ENCODE peak calls at places on chromosomes 7 and 10, in seven cellular contexts. One of them, this sample, is unnamed.

GRCh38 chr7:32070406-32071360 is at the start of gene PDE1C:
- DNase-seq in cardiac muscle cell: peak
- DNase-seq in sigmoid colon: no peak
- DNase-seq in B cell: peak
- DNase-seq in nephron progenitor cell: peak
- DNase-seq in brain microvascular endothelial cell: no peak
- DNase-seq in osteocyte: peak
- DNase-seq in this sample: no peak

GRCh38 chr7:13834328-13834761 is 155.1 kb downstream of the ETV1 start:
- DNase-seq in nephron progenitor cell: no peak
- DNase-seq in brain microvascular endothelial cell: no peak
- DNase-seq in cardiac muscle cell: no peak
- DNase-seq in sigmoid colon: no peak
- DNase-seq in osteocyte: no peak
- DNase-seq in B cell: no peak
- DNase-seq in this sample: no peak

GRCh38 chr7:39921505-39922250 is 28.4 kb upstream of the CDK13 start:
- DNase-seq in cardiac muscle cell: peak
- DNase-seq in osteocyte: peak
- DNase-seq in B cell: no peak
- DNase-seq in nephron progenitor cell: no peak
- DNase-seq in brain microvascular endothelial cell: no peak
- DNase-seq in sigmoid colon: no peak
- DNase-seq in this sample: no peak

GRCh38 chr7:69912846-69913245 is 314.6 kb downstream of the AUTS2 start:
- DNase-seq in cardiac muscle cell: no peak
- DNase-seq in brain microvascular endothelial cell: no peak
- DNase-seq in nephron progenitor cell: no peak
- DNase-seq in sigmoid colon: no peak
- DNase-seq in B cell: no peak
- DNase-seq in osteocyte: no peak
- DNase-seq in this sample: no peak

GRCh38 chr7:106023369-106024322 is 60.6 kb downstream of the CDHR3 start:
- DNase-seq in sigmoid colon: no peak
- DNase-seq in B cell: no peak
- DNase-seq in osteocyte: no peak
- DNase-seq in cardiac muscle cell: no peak
- DNase-seq in nephron progenitor cell: no peak
- DNase-seq in brain microvascular endothelial cell: no peak
- DNase-seq in this sample: no peak

GRCh38 chr10:117921421-117921820 is 125.3 kb downstream of the RAB11FIP2 start:
- DNase-seq in sigmoid colon: no peak
- DNase-seq in B cell: no peak
- DNase-seq in brain microvascular endothelial cell: no peak
- DNase-seq in cardiac muscle cell: no peak
- DNase-seq in osteocyte: no peak
- DNase-seq in nephron progenitor cell: no peak
- DNase-seq in this sample: no peak

GRCh38 chr10:110918269-110918632 is 729 bp downstream of the BBIP1 start:
- DNase-seq in sigmoid colon: peak
- DNase-seq in brain microvascular endothelial cell: peak
- DNase-seq in cardiac muscle cell: peak
- DNase-seq in osteocyte: no peak
- DNase-seq in B cell: no peak
- DNase-seq in nephron progenitor cell: peak
- DNase-seq in this sample: no peak

GRCh38 chr7:17233643-17234397 is 64.6 kb upstream of the AHR start:
- DNase-seq in nephron progenitor cell: no peak
- DNase-seq in brain microvascular endothelial cell: peak
- DNase-seq in B cell: no peak
- DNase-seq in cardiac muscle cell: no peak
- DNase-seq in osteocyte: no peak
- DNase-seq in sigmoid colon: no peak
- DNase-seq in this sample: no peak

GRCh38 chr10:61023053-61023452 is 79.1 kb upstream of the RHOBTB1 start:
- DNase-seq in B cell: no peak
- DNase-seq in osteocyte: no peak
- DNase-seq in sigmoid colon: no peak
- DNase-seq in brain microvascular endothelial cell: no peak
- DNase-seq in nephron progenitor cell: no peak
- DNase-seq in cardiac muscle cell: no peak
- DNase-seq in this sample: no peak

GRCh38 chr10:61021926-61022325 is 77.9 kb upstream of the RHOBTB1 start:
- DNase-seq in osteocyte: no peak
- DNase-seq in sigmoid colon: no peak
- DNase-seq in cardiac muscle cell: no peak
- DNase-seq in B cell: no peak
- DNase-seq in nephron progenitor cell: no peak
- DNase-seq in brain microvascular endothelial cell: no peak
- DNase-seq in this sample: no peak

GRCh38 chr10:61020420-61021158 is 76.6 kb upstream of the RHOBTB1 start:
- DNase-seq in nephron progenitor cell: no peak
- DNase-seq in sigmoid colon: no peak
- DNase-seq in cardiac muscle cell: no peak
- DNase-seq in osteocyte: no peak
- DNase-seq in B cell: no peak
- DNase-seq in brain microvascular endothelial cell: no peak
- DNase-seq in this sample: no peak

GRCh38 chr10:61028861-61029361 is 84.9 kb upstream of the RHOBTB1 start:
- DNase-seq in sigmoid colon: no peak
- DNase-seq in nephron progenitor cell: no peak
- DNase-seq in osteocyte: no peak
- DNase-seq in cardiac muscle cell: no peak
- DNase-seq in brain microvascular endothelial cell: peak
- DNase-seq in B cell: no peak
- DNase-seq in this sample: no peak

DNA sequence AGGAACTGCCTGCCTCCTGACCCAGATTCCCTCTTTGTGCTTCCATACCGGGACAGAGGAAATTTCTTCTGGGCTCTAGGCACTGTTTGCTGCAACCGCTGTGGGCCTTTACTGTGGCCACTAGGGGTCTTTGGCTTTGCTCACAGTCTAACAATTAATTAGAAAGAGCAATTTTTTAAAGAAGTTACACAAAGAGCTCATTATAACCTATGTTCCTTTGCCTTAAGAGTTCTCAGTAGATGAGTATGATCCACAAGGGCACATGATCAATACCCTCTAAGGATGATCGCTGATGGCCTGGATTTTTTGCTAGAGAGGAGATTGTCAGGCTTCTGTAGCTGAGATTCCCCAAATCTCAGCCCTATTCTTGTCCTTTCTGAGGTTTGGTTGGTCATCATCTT is 80.8 kb upstream of the RHOBTB1 start:
- DNase-seq in cardiac muscle cell: peak
- DNase-seq in brain microvascular endothelial cell: peak
- DNase-seq in nephron progenitor cell: peak
- DNase-seq in B cell: no peak
- DNase-seq in sigmoid colon: no peak
- DNase-seq in osteocyte: no peak
- DNase-seq in this sample: no peak
- TF ChIP-seq CTCF in cardiac muscle cell: peak
- TF ChIP-seq CTCF in brain microvascular endothelial cell: peak
- TF ChIP-seq CTCF in nephron progenitor cell: peak
- TF ChIP-seq CTCF in B cell: peak
- TF ChIP-seq CTCF in sigmoid colon: peak
- TF ChIP-seq CTCF in osteocyte: peak
- TF ChIP-seq CTCF in this sample: peak

DNA sequence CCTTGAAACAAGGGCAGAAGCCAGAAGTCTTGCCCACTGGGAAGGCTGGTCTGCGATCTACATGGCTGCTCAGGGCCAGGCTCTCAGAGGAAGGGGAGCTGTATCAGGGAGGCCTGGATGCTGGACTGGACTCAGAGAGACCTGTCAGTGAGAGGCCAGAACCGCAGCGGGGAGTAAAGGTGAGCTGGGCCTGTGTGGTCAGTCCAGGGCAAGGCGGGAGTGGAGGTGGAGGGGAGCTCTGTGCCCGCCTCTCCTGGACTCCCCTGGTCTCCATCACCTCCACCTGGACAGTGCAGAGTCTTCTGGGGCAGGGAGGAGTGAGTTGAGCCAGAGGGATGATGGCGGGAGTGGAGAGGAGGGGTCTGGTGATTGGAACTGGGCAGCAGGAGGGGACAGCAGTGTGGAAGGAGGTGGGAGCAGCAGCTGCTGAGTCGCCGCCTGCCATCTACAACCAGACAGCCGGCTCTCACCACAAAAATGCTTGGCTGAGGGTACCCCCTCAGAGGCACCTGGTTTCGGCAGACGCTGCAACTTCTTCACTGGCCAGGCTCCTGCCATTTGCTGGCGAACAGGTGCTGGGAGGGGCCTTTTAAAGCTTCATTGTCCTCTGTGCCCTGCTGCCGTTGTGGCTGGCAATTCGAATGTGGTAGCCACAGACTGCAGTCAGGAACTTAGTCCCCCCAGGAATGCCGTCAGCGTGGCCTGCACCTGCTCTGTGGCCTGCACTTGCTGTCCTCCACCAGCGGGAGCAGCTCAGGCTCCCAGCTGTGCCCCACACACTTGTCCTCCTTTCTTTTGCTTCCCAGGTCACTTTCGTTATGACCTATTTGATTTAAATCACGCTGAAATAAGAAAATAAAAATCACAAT is 3.5 kb downstream of the RASSF4 start:
- DNase-seq in osteocyte: no peak
- DNase-seq in B cell: no peak
- DNase-seq in sigmoid colon: peak
- DNase-seq in nephron progenitor cell: no peak
- DNase-seq in brain microvascular endothelial cell: no peak
- DNase-seq in cardiac muscle cell: peak
- DNase-seq in this sample: peak
- TF ChIP-seq CTCF in osteocyte: peak
- TF ChIP-seq CTCF in B cell: peak
- TF ChIP-seq CTCF in sigmoid colon: no peak
- TF ChIP-seq CTCF in nephron progenitor cell: peak
- TF ChIP-seq CTCF in brain microvascular endothelial cell: peak
- TF ChIP-seq CTCF in cardiac muscle cell: peak
- TF ChIP-seq CTCF in this sample: peak

DNA sequence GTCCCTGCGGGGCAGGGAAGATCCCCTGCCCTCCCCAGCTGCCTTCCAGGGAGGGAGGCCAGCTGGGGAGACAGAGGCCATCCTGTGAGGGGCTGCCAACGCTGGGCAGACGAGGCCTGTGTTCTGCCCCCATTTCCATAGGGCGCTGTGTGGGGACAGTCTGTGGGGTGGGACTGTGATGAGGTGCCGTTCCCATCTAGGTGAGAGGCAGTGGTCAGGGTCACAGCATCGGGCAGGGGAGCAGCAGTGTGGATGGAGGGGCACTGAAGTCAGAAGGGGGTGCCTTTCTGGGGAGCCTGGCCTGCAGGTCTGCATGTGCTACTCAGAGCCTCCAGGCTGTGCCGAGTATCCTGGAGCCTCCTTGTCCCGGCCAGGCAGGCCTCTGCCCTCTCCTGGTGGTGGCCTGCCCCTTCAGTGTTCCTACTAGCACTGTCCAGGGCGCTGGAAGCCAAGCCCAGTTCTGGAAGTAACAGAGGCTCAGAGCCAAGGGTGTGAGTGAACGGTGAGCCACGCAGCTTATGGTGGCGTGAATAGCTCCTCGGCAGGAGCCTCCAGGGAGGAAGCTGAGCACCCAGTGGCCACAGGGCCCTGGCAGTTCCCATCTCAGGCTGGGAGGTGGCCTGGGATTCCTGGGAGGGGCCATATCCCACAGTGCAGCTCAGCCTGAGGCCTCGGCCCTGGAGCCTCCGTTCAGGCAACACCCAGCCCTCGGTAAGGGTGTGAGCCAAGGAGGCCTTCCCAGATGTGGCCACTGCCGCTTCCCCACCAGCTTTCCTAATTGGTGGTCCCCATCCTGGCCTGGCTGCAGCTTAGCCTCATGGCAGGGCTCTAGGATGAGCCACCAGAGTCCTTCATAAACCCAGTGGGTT is 23.3 kb upstream of the CSGALNACT2 start:
- DNase-seq in brain microvascular endothelial cell: no peak
- DNase-seq in cardiac muscle cell: no peak
- DNase-seq in sigmoid colon: no peak
- DNase-seq in B cell: no peak
- DNase-seq in nephron progenitor cell: no peak
- DNase-seq in osteocyte: no peak
- DNase-seq in this sample: no peak
- TF ChIP-seq CTCF in brain microvascular endothelial cell: peak
- TF ChIP-seq CTCF in cardiac muscle cell: no peak
- TF ChIP-seq CTCF in sigmoid colon: no peak
- TF ChIP-seq CTCF in B cell: no peak
- TF ChIP-seq CTCF in nephron progenitor cell: no peak
- TF ChIP-seq CTCF in osteocyte: no peak
- TF ChIP-seq CTCF in this sample: no peak

GRCh38 chr10:121978511-121978910 is 3.5 kb upstream of the NSMCE4A start:
- DNase-seq in nephron progenitor cell: no peak
- DNase-seq in sigmoid colon: no peak
- DNase-seq in cardiac muscle cell: no peak
- DNase-seq in osteocyte: no peak
- DNase-seq in brain microvascular endothelial cell: no peak
- DNase-seq in B cell: no peak
- DNase-seq in this sample: no peak

GRCh38 chr10:121975295-121976086 is 474 bp upstream of the NSMCE4A start:
- DNase-seq in sigmoid colon: no peak
- DNase-seq in B cell: no peak
- DNase-seq in osteocyte: no peak
- DNase-seq in cardiac muscle cell: no peak
- DNase-seq in nephron progenitor cell: no peak
- DNase-seq in brain microvascular endothelial cell: no peak
- DNase-seq in this sample: no peak

GRCh38 chr10:121976607-121977006 is 1.6 kb upstream of the NSMCE4A start:
- DNase-seq in nephron progenitor cell: no peak
- DNase-seq in B cell: no peak
- DNase-seq in sigmoid colon: no peak
- DNase-seq in osteocyte: no peak
- DNase-seq in brain microvascular endothelial cell: no peak
- DNase-seq in cardiac muscle cell: no peak
- DNase-seq in this sample: no peak

GRCh38 chr10:121974019-121974534 is 940 bp downstream of the NSMCE4A start:
- DNase-seq in cardiac muscle cell: no peak
- DNase-seq in sigmoid colon: no peak
- DNase-seq in nephron progenitor cell: no peak
- DNase-seq in osteocyte: no peak
- DNase-seq in B cell: no peak
- DNase-seq in brain microvascular endothelial cell: no peak
- DNase-seq in this sample: peak

DNA sequence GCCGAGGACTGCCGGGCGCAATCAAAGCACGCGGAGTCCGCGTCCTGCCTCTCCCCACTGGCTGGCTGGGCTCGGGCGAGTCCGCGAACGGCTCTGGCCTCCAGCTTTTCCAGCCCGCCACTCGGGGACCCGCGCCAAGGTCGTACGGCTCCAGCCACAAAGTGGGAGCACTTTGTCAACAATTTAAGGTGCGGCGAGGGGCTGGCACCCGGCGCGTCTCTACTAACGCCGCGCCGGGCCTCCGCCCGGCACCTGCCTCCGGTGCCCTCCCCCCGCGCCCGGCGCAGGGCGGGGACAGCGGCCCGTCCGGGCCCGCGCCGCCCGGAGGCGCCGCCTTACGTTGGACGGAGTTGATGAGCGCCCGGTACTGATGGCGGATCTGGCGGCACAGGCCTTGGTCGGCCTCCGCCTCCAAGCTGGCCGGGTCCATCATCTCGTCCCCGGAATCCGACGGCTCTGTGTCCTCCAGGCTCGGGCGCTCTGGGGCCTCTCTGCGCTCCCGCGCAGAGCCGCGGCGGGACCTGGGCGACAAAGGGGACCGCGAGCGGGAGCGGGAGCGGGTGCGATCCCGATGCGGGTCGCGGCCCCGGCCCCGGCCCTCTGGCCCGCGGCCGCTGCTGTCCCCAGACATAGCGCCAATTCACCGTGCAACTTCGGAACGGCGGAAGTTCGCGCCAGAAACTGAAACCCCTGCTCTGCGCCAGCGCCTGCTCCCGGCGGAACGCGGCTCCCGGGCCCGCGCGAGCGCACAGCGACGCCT is at the start of gene NSMCE4A:
- DNase-seq in nephron progenitor cell: peak
- DNase-seq in cardiac muscle cell: peak
- DNase-seq in sigmoid colon: peak
- DNase-seq in brain microvascular endothelial cell: peak
- DNase-seq in B cell: peak
- DNase-seq in osteocyte: peak
- DNase-seq in this sample: peak
- TF ChIP-seq CTCF in nephron progenitor cell: peak
- TF ChIP-seq CTCF in cardiac muscle cell: peak
- TF ChIP-seq CTCF in sigmoid colon: no peak
- TF ChIP-seq CTCF in brain microvascular endothelial cell: no peak
- TF ChIP-seq CTCF in B cell: peak
- TF ChIP-seq CTCF in osteocyte: peak
- TF ChIP-seq CTCF in this sample: no peak